ENCODE peak calls at places on chromosomes 12 and 14, in eight cellular contexts. X, F, A, P, E, I, U and M are unnamed samples.
A peak's percentile ranks its signal among the peaks of the same experiment; 100 is the strongest.

GRCh38 chr14:23153891-23154796 is 29.3 kb downstream of the SLC7A8 start:
- DNase-seq in X (no peak), F (no peak), A (no peak), P (peak; percentile 56), E (peak; percentile 93), I (no peak), U (no peak), M (peak; percentile 96)

GRCh38 chr12:75662501-75663159 is 151.2 kb upstream of the KRR1 start:
- DNase-seq in X (no peak), F (no peak), A (no peak), P (no peak), E (no peak), I (no peak), U (no peak), M (no peak)

GRCh38 chr14:55803506-55804197 is 223.6 kb downstream of the KTN1 start:
- DNase-seq in X (no peak), F (no peak), A (no peak), P (no peak), E (peak; percentile 66), I (no peak), U (no peak), M (no peak)

GRCh38 chr12:98736352-98737326 is 91.5 kb downstream of the APAF1 start:
- DNase-seq in X (no peak), F (no peak), A (no peak), P (no peak), E (no peak), I (no peak), U (no peak), M (no peak)

GRCh38 chr12:83102499-83102898 is 415.8 kb downstream of the TMTC2 start:
- DNase-seq in X (no peak), F (no peak), A (no peak), P (no peak), E (peak; percentile 50), I (no peak), U (no peak), M (no peak)

GRCh38 chr14:88013750-88014349 is 8.9 kb downstream of the GPR65 start:
- DNase-seq in X (peak; percentile 70), F (no peak), A (peak; percentile 63), P (peak; percentile 60), E (peak; percentile 84), I (peak; percentile 65), U (peak; percentile 26), M (peak; percentile 87)

GRCh38 chr14:100872241-100872640 is 31.3 kb downstream of the RTL1 start:
- DNase-seq in X (no peak), F (no peak), A (no peak), P (no peak), E (no peak), I (no peak), U (no peak), M (no peak)

GRCh38 chr12:54032627-54033100 is at the start of gene HOXC5:
- DNase-seq in X (peak; percentile 80), F (peak; percentile 22), A (peak; percentile 81), P (peak; percentile 68), E (peak; percentile 71), I (peak; percentile 80), U (peak; percentile 67), M (peak; percentile 69)

GRCh38 chr14:29529418-29529817 is 398.2 kb downstream of the PRKD1 start:
- DNase-seq in X (peak; percentile 44), F (no peak), A (peak; percentile 12), P (no peak), E (peak; percentile 17), I (peak; percentile 58), U (no peak), M (no peak)

GRCh38 chr14:70002589-70003240 is 123.5 kb downstream of the SMOC1 start:
- DNase-seq in X (no peak), F (no peak), A (no peak), P (no peak), E (no peak), I (no peak), U (no peak), M (no peak)

GRCh38 chr14:104341532-104342434 is 203.4 kb downstream of the KIF26A start:
- DNase-seq in X (peak; percentile 91), F (no peak), A (peak; percentile 71), P (peak; percentile 97), E (peak; percentile 11), I (peak; percentile 76), U (peak; percentile 20), M (no peak)

GRCh38 chr12:75756771-75757170 is 245.4 kb upstream of the KRR1 start:
- DNase-seq in X (no peak), F (no peak), A (no peak), P (no peak), E (no peak), I (no peak), U (no peak), M (no peak)

GRCh38 chr14:39419272-39419671 is 13.0 kb downstream of the FBXO33 start:
- DNase-seq in X (no peak), F (no peak), A (no peak), P (no peak), E (no peak), I (no peak), U (no peak), M (no peak)

GRCh38 chr12:123972448-123973401 is at the start of the genes CCDC92 and ZNF664:
- DNase-seq in X (peak; percentile 99), F (peak; percentile 85), A (peak; percentile 95), P (peak; percentile 96), E (peak; percentile 90), I (peak; percentile 98), U (peak; percentile 93), M (peak; percentile 85)

GRCh38 chr14:82412545-82412944 is 878.9 kb upstream of the SEL1L start:
- DNase-seq in X (no peak), F (no peak), A (no peak), P (no peak), E (no peak), I (no peak), U (no peak), M (no peak)

GRCh38 chr12:110908377-110909136 is 11.8 kb downstream of the MYL2 start:
- DNase-seq in X (no peak), F (no peak), A (no peak), P (no peak), E (no peak), I (no peak), U (no peak), M (no peak)